ENCODE peak calls at places on chromosomes 2 and 18, in nine cellular contexts. O, Z, C, N, U, I, K, F and M are unnamed samples.

GRCh38 chr2:156748238-156748637 is 312.1 kb downstream of the GPD2 start:
- DNase-seq in O (no peak), Z (no peak), C (no peak), N (no peak), U (no peak), I (no peak), K (no peak), F (no peak), M (no peak)

GRCh38 chr18:77343846-77344527 is 94.3 kb downstream of the GALR1 start:
- DNase-seq in O (no peak), Z (no peak), C (no peak), N (no peak), U (no peak), I (no peak), K (no peak), F (no peak), M (no peak)

GRCh38 chr18:26429535-26429934 is 118.8 kb downstream of the KCTD1 start:
- DNase-seq in O (peak), Z (peak), C (peak), N (peak), U (no peak), I (peak), K (peak), F (no peak), M (no peak)

GRCh38 chr2:218000137-218000536 is 2.7 kb downstream of the TNS1 start:
- DNase-seq in O (no peak), Z (no peak), C (peak), N (no peak), U (no peak), I (no peak), K (no peak), F (no peak), M (no peak)

GRCh38 chr18:68083131-68083530 is 566.6 kb upstream of the DSEL start:
- DNase-seq in O (no peak), Z (no peak), C (peak), N (no peak), U (no peak), I (no peak), K (no peak), F (no peak), M (no peak)

GRCh38 chr2:190180313-190181065 is 118.0 kb upstream of the MSTN start:
- DNase-seq in O (no peak), Z (peak), C (peak), N (peak), U (peak), I (peak), K (peak), F (peak), M (peak)

GRCh38 chr2:18762667-18763066 is 173.3 kb upstream of the NT5C1B start:
- DNase-seq in O (no peak), Z (no peak), C (no peak), N (no peak), U (no peak), I (no peak), K (no peak), F (no peak), M (no peak)

GRCh38 chr18:72799106-72799505 is 68.7 kb downstream of the NETO1 start:
- DNase-seq in O (peak), Z (no peak), C (no peak), N (no peak), U (no peak), I (no peak), K (no peak), F (no peak), M (no peak)

GRCh38 chr2:222878877-222879601 is 18.2 kb downstream of the ACSL3 start:
- DNase-seq in O (peak), Z (no peak), C (peak), N (no peak), U (no peak), I (no peak), K (peak), F (no peak), M (no peak)

GRCh38 chr2:3608373-3609278 is 13.7 kb downstream of the COLEC11 start:
- DNase-seq in O (no peak), Z (no peak), C (no peak), N (no peak), U (peak), I (no peak), K (no peak), F (peak), M (no peak)

GRCh38 chr2:53230691-53231090 is 536.9 kb upstream of the CHAC2 start:
- DNase-seq in O (peak), Z (no peak), C (no peak), N (no peak), U (no peak), I (no peak), K (no peak), F (no peak), M (no peak)

GRCh38 chr2:101002562-101003277 is 631 bp downstream of the RPL31 start:
- DNase-seq in O (peak), Z (peak), C (peak), N (no peak), U (peak), I (no peak), K (no peak), F (peak), M (peak)

GRCh38 chr2:129744141-129744540 is 235.3 kb upstream of the RAB6C start:
- DNase-seq in O (no peak), Z (no peak), C (no peak), N (no peak), U (no peak), I (no peak), K (no peak), F (no peak), M (no peak)

GRCh38 chr2:82340578-82341053 is 2036.1 kb upstream of the LRRTM1 start:
- DNase-seq in O (no peak), Z (no peak), C (no peak), N (no peak), U (peak), I (no peak), K (no peak), F (no peak), M (no peak)

GRCh38 chr18:68861365-68861764 is 63.5 kb downstream of the CCDC102B start:
- DNase-seq in O (no peak), Z (no peak), C (no peak), N (no peak), U (no peak), I (no peak), K (no peak), F (no peak), M (no peak)

GRCh38 chr2:81647715-81648114 is 1343.2 kb upstream of the LRRTM1 start:
- DNase-seq in O (no peak), Z (no peak), C (no peak), N (peak), U (no peak), I (no peak), K (no peak), F (no peak), M (no peak)

GRCh38 chr18:77100751-77101355 is 31.7 kb downstream of the MBP start:
- DNase-seq in O (peak), Z (no peak), C (peak), N (no peak), U (no peak), I (no peak), K (no peak), F (no peak), M (no peak)

GRCh38 chr18:54165450-54165849 is 59.0 kb downstream of the MBD2 start:
- DNase-seq in O (no peak), Z (no peak), C (no peak), N (no peak), U (no peak), I (no peak), K (no peak), F (no peak), M (no peak)

GRCh38 chr2:64524604-64525322 is 635 bp downstream of the AFTPH start:
- DNase-seq in O (peak), Z (peak), C (peak), N (peak), U (peak), I (peak), K (no peak), F (peak), M (peak)

GRCh38 chr2:82172483-82172882 is 1867.9 kb upstream of the LRRTM1 start:
- DNase-seq in O (no peak), Z (no peak), C (no peak), N (no peak), U (no peak), I (no peak), K (no peak), F (no peak), M (no peak)

GRCh38 chr18:68219867-68220266 is 495.0 kb downstream of the TMX3 start:
- DNase-seq in O (no peak), Z (no peak), C (peak), N (no peak), U (no peak), I (no peak), K (no peak), F (no peak), M (no peak)

GRCh38 chr2:151043484-151043883 is 218.2 kb downstream of the RBM43 start:
- DNase-seq in O (peak), Z (no peak), C (peak), N (peak), U (no peak), I (no peak), K (peak), F (no peak), M (no peak)

GRCh38 chr18:61643884-61644647 is 248.7 kb downstream of the RNF152 start:
- DNase-seq in O (no peak), Z (no peak), C (no peak), N (no peak), U (no peak), I (no peak), K (no peak), F (peak), M (no peak)

GRCh38 chr2:10079931-10080535 is at the start of gene CYS1:
- DNase-seq in O (no peak), Z (peak), C (peak), N (peak), U (no peak), I (peak), K (no peak), F (peak), M (peak)

GRCh38 chr2:221546505-221547225 is 25.4 kb downstream of the EPHA4 start:
- DNase-seq in O (peak), Z (no peak), C (no peak), N (no peak), U (no peak), I (no peak), K (peak), F (no peak), M (no peak)

GRCh38 chr2:108278631-108279030 is 10.1 kb upstream of the SULT1C2 start:
- DNase-seq in O (no peak), Z (no peak), C (no peak), N (no peak), U (no peak), I (no peak), K (no peak), F (no peak), M (no peak)

GRCh38 chr2:73979686-73980085 is 5.0 kb upstream of the TET3 start:
- DNase-seq in O (peak), Z (no peak), C (peak), N (no peak), U (no peak), I (peak), K (no peak), F (no peak), M (no peak)

GRCh38 chr2:216188956-216189355 is 79.8 kb downstream of the XRCC5 start:
- DNase-seq in O (peak), Z (no peak), C (peak), N (no peak), U (no peak), I (no peak), K (no peak), F (no peak), M (no peak)

GRCh38 chr2:192534076-192534475 is 339.3 kb upstream of the TMEFF2 start:
- DNase-seq in O (no peak), Z (no peak), C (no peak), N (no peak), U (no peak), I (no peak), K (no peak), F (no peak), M (no peak)

GRCh38 chr2:42249887-42250286 is 80.7 kb downstream of the EML4 start:
- DNase-seq in O (no peak), Z (no peak), C (no peak), N (no peak), U (no peak), I (no peak), K (no peak), F (no peak), M (no peak)

GRCh38 chr2:46967990-46968647 is 52.5 kb upstream of the MCFD2 start:
- DNase-seq in O (peak), Z (no peak), C (peak), N (no peak), U (no peak), I (peak), K (peak), F (no peak), M (no peak)

GRCh38 chr2:25032094-25032493 is 9.8 kb upstream of the EFR3B start:
- DNase-seq in O (no peak), Z (no peak), C (peak), N (no peak), U (no peak), I (peak), K (no peak), F (no peak), M (no peak)

GRCh38 chr2:3780477-3781402 is 77.4 kb downstream of the DCDC2C start:
- DNase-seq in O (peak), Z (peak), C (peak), N (peak), U (peak), I (peak), K (peak), F (peak), M (peak)

GRCh38 chr2:143475131-143475784 is 346.0 kb downstream of the ARHGAP15 start:
- DNase-seq in O (no peak), Z (no peak), C (peak), N (no peak), U (no peak), I (no peak), K (no peak), F (no peak), M (no peak)

GRCh38 chr2:31475692-31476091 is 61.1 kb upstream of the XDH start:
- DNase-seq in O (no peak), Z (no peak), C (peak), N (no peak), U (no peak), I (no peak), K (no peak), F (no peak), M (no peak)

GRCh38 chr2:134140251-134140661 is 113.6 kb upstream of the MGAT5 start:
- DNase-seq in O (peak), Z (no peak), C (no peak), N (no peak), U (no peak), I (no peak), K (no peak), F (no peak), M (no peak)

GRCh38 chr2:109604597-109604996 is 9.2 kb downstream of the SEPTIN10 start:
- DNase-seq in O (peak), Z (no peak), C (peak), N (no peak), U (no peak), I (peak), K (peak), F (no peak), M (no peak)
- TF ChIP-seq EZH2phosphoT487 in O (no peak), Z (no peak), C (no peak), N (no peak), U (no peak), I (no peak), K (no peak), F (no peak), M (no peak)

GRCh38 chr18:79857082-79857661 is 59.4 kb downstream of the KCNG2 start:
- DNase-seq in O (no peak), Z (peak), C (peak), N (no peak), U (no peak), I (no peak), K (no peak), F (no peak), M (no peak)
- TF ChIP-seq EZH2phosphoT487 in O (no peak), Z (no peak), C (no peak), N (no peak), U (no peak), I (no peak), K (no peak), F (no peak), M (no peak)

GRCh38 chr2:45734952-45735351 is 83.5 kb downstream of the PRKCE start:
- DNase-seq in O (no peak), Z (no peak), C (peak), N (no peak), U (no peak), I (no peak), K (no peak), F (no peak), M (no peak)

GRCh38 chr2:45736757-45737704 is 85.6 kb downstream of the PRKCE start:
- DNase-seq in O (no peak), Z (no peak), C (peak), N (no peak), U (no peak), I (no peak), K (no peak), F (no peak), M (no peak)

GRCh38 chr2:45743531-45744391 is 92.3 kb downstream of the PRKCE start:
- DNase-seq in O (no peak), Z (peak), C (peak), N (no peak), U (no peak), I (peak), K (no peak), F (no peak), M (no peak)

GRCh38 chr2:45741451-45741850 is 90.0 kb downstream of the PRKCE start:
- DNase-seq in O (no peak), Z (no peak), C (peak), N (no peak), U (no peak), I (no peak), K (no peak), F (no peak), M (no peak)

DNA sequence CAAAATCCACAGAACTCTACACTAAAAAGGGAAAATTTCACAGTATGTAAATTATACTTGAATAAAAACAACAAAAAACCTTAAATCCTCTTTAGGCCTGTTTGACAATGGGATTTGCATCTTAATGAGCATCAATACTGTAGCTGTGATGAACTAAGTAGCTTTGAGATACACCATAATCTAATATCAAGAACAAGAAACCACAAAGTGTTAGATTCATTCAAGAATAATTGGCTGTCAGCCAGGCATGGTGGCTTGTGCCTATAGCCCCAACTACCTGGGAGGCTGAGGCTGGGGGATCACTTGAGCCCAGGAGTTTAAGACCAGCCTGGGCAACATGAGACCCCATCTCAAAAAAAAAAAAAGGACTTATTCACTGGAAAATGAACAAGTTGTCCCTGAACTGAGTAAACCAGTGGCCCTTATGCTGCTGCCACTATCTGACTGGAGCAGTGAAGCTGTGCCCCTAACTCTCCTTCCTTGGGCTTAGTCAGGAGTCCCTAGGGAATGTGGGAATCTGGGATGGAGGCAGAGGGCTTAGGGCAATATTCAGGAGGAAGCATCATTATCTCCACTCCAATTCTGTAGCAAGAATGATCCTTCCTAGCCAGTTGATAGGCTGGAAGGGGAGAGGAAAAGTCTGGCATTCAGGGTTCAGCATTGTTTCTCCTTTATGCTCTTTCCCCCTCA is 88.5 kb downstream of the PRKCE start:
- DNase-seq in O (no peak), Z (no peak), C (no peak), N (no peak), U (no peak), I (no peak), K (no peak), F (no peak), M (peak)
- TF ChIP-seq EZH2phosphoT487 in O (no peak), Z (no peak), C (no peak), N (no peak), U (no peak), I (no peak), K (no peak), F (no peak), M (no peak)

DNA sequence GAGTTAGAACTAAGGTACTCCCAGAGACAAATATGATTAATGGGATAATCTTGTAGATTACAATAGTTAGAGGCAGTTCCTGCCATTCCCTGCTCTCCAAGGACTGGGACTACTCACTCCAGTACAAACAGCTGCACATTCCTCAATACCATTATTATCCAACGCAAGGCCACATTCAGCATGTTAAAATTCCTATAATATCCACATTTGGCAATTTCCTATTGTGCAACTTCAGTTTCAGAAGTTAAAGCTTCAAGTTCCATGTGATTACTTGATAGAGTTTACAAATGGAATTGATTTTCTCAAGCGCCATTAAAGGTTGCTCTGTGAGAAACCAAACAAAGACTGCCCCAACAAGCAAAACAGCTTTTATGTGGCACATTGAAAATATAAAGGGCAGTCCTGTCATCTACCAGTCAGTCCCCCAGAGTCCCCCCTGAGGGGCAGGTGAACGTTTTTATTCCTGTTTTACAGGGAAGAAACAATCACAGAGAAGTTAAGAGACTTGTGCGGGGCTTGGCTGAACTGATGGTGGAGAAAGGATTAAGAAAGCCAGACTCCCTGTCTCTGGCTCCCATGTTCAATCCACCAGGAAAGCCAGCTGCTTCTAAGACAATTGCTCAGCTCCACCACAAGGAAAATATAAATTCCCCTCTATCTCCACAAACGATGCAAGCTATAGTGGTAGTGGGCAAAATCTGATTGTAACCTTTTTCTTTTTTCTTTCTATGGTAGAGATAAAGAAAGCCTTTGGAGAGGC is 72.6 kb downstream of the TXNL1 start:
- DNase-seq in O (peak), Z (peak), C (peak), N (no peak), U (no peak), I (no peak), K (no peak), F (no peak), M (no peak)
- TF ChIP-seq EZH2phosphoT487 in O (no peak), Z (no peak), C (peak), N (no peak), U (no peak), I (no peak), K (no peak), F (no peak), M (no peak)

DNA sequence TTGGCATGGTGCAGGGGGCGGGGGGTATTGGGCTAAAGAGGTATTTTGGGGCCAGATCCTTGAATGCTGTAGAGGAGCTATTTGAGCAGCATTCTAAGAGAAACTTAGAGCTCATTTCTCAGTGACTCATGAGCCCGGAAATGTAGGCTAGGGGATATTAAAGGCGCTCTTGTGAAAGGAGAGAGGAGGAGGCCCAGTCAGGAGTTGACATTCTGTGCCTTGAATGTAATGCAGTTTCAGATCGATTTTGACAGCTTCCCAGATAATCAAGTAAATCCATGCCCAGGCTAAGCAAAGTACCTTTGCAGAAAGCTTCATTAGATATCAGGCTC is 1.4 kb downstream of the CAB39 start:
- DNase-seq in O (peak), Z (no peak), C (peak), N (peak), U (peak), I (peak), K (no peak), F (peak), M (peak)
- TF ChIP-seq EZH2phosphoT487 in O (no peak), Z (no peak), C (no peak), N (no peak), U (no peak), I (no peak), K (no peak), F (no peak), M (no peak)

DNA sequence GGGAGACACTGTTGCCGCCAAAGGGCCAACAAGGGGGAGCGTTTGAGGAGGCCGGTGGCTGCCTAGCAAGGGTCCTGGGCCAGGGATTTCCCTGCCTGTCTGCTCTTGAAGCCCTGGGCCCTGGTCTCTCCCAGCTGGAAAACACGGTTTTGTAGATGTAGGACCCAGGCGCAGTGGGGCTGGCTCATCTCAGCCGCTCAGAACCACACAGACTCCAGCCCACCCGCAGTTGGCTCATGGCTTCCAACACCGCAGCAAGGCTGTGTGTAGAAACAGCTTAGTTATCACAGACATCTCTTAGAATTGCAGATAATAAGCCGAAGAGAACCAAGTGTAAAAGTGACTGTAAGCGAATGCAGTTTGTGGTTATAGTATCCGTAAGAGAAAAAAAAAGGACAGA is 57.0 kb upstream of the TWIST2 start:
- DNase-seq in O (no peak), Z (no peak), C (peak), N (no peak), U (no peak), I (no peak), K (no peak), F (no peak), M (no peak)
- TF ChIP-seq EZH2phosphoT487 in O (no peak), Z (no peak), C (no peak), N (no peak), U (no peak), I (no peak), K (no peak), F (no peak), M (no peak)